ENCODE peak calls at places on chromosomes 1 and 21, in nine cellular contexts. N is foreskin keratinocyte; Y is AG04450; A is CD4-positive, alpha-beta T cell; J is A549; S is heart right ventricle; C is HL-60; M is psoas muscle; K is H9. G is an unnamed sample.

GRCh38 chr1:40694353-40694874 is 2.9 kb downstream of the NFYC start:
- DNase-seq in N (no peak), Y (no peak), A (no peak), J (no peak), S (no peak), C (no peak), M (no peak), K (no peak), G (no peak)

GRCh38 chr1:164706596-164706995 is 147.6 kb downstream of the PBX1 start:
- DNase-seq in N (no peak), Y (no peak), A (no peak), J (no peak), S (no peak), C (no peak), M (no peak), K (no peak), G (no peak)

GRCh38 chr1:45943185-45943584 is 139.8 kb downstream of the MAST2 start:
- DNase-seq in N (no peak), Y (no peak), A (no peak), J (no peak), S (no peak), C (no peak), M (no peak), K (no peak), G (no peak)

GRCh38 chr1:39695011-39695410 is 3.8 kb upstream of the HPCAL4 start:
- DNase-seq in N (no peak), Y (no peak), A (no peak), J (no peak), S (no peak), C (no peak), M (no peak), K (no peak), G (no peak)

GRCh38 chr1:212699104-212699838 is 369 bp downstream of the BATF3 start:
- DNase-seq in N (no peak), Y (no peak), A (peak), J (peak), S (peak), C (peak), M (peak), K (peak), G (peak)

GRCh38 chr21:31158789-31159581 is 120.7 kb upstream of the KRTAP19-8 start:
- DNase-seq in N (no peak), Y (no peak), A (no peak), J (no peak), S (no peak), C (peak), M (no peak), K (no peak), G (no peak)

GRCh38 chr1:61322008-61322744 is 239.8 kb downstream of the NFIA start:
- DNase-seq in N (peak), Y (no peak), A (no peak), J (no peak), S (no peak), C (no peak), M (no peak), K (no peak), G (no peak)

GRCh38 chr1:47760248-47760629 is 236.9 kb downstream of the TRABD2B start:
- DNase-seq in N (no peak), Y (no peak), A (no peak), J (no peak), S (no peak), C (no peak), M (no peak), K (no peak), G (no peak)

GRCh38 chr1:187942986-187943385 is 1114.2 kb downstream of the PLA2G4A start:
- DNase-seq in N (peak), Y (no peak), A (no peak), J (no peak), S (no peak), C (peak), M (no peak), K (no peak), G (no peak)

GRCh38 chr1:59367269-59368006 is 70.5 kb downstream of the FGGY start:
- DNase-seq in N (peak), Y (peak), A (no peak), J (no peak), S (peak), C (peak), M (peak), K (no peak), G (peak)

GRCh38 chr1:88773540-88774150 is 89.6 kb downstream of the PKN2 start:
- DNase-seq in N (peak), Y (peak), A (no peak), J (no peak), S (no peak), C (no peak), M (no peak), K (no peak), G (no peak)

GRCh38 chr1:107934573-107934972 is 30.4 kb downstream of the VAV3 start:
- DNase-seq in N (no peak), Y (no peak), A (no peak), J (no peak), S (no peak), C (no peak), M (no peak), K (no peak), G (no peak)

GRCh38 chr1:180975551-180975950 is 47.1 kb downstream of the STX6 start:
- DNase-seq in N (no peak), Y (no peak), A (no peak), J (no peak), S (no peak), C (peak), M (no peak), K (no peak), G (no peak)

GRCh38 chr1:2348346-2349275 is 42.7 kb downstream of the MORN1 start:
- DNase-seq in N (no peak), Y (no peak), A (no peak), J (no peak), S (peak), C (no peak), M (peak), K (no peak), G (no peak)

GRCh38 chr1:240295811-240296210 is 204.1 kb downstream of the FMN2 start:
- DNase-seq in N (no peak), Y (no peak), A (no peak), J (no peak), S (no peak), C (no peak), M (no peak), K (no peak), G (no peak)

GRCh38 chr1:183515002-183515689 is 42.8 kb downstream of the SMG7 start:
- DNase-seq in N (peak), Y (peak), A (no peak), J (peak), S (no peak), C (no peak), M (no peak), K (no peak), G (no peak)

GRCh38 chr1:36492491-36492890 is 9.8 kb upstream of the CSF3R start:
- DNase-seq in N (no peak), Y (no peak), A (no peak), J (no peak), S (no peak), C (no peak), M (no peak), K (no peak), G (no peak)

GRCh38 chr1:118304722-118305344 is 119.8 kb upstream of the SPAG17 start:
- DNase-seq in N (no peak), Y (no peak), A (no peak), J (no peak), S (no peak), C (no peak), M (no peak), K (no peak), G (no peak)

GRCh38 chr1:110200666-110201065 is 9.4 kb upstream of the KCNC4 start:
- DNase-seq in N (no peak), Y (no peak), A (no peak), J (no peak), S (no peak), C (no peak), M (no peak), K (no peak), G (no peak)

GRCh38 chr1:204072951-204073836 is at the start of gene SOX13:
- DNase-seq in N (peak), Y (peak), A (no peak), J (peak), S (peak), C (peak), M (peak), K (peak), G (peak)

GRCh38 chr1:227891223-227891954 is 56.3 kb downstream of the WNT9A start:
- DNase-seq in N (no peak), Y (no peak), A (no peak), J (no peak), S (no peak), C (no peak), M (peak), K (no peak), G (peak)

GRCh38 chr1:45327644-45328515 is 1.2 kb downstream of the HPDL start:
- DNase-seq in N (no peak), Y (no peak), A (no peak), J (no peak), S (no peak), C (peak), M (no peak), K (peak), G (no peak)

GRCh38 chr1:157968503-157968902 is 24.9 kb upstream of the KIRREL1 start:
- DNase-seq in N (peak), Y (peak), A (no peak), J (peak), S (no peak), C (no peak), M (peak), K (no peak), G (no peak)

GRCh38 chr1:16180291-16180824 is 24.5 kb upstream of the EPHA2 start:
- DNase-seq in N (no peak), Y (no peak), A (no peak), J (no peak), S (no peak), C (no peak), M (no peak), K (no peak), G (no peak)

GRCh38 chr1:119374208-119374877 is 5.8 kb downstream of the HAO2 start:
- DNase-seq in N (no peak), Y (no peak), A (no peak), J (peak), S (no peak), C (no peak), M (no peak), K (no peak), G (no peak)

GRCh38 chr1:44592208-44593145 is 81.8 kb downstream of the TMEM53 start:
- DNase-seq in N (no peak), Y (no peak), A (no peak), J (no peak), S (no peak), C (no peak), M (no peak), K (peak), G (no peak)

GRCh38 chr21:32426592-32427051 is 14.1 kb downstream of the EVA1C start:
- DNase-seq in N (no peak), Y (no peak), A (no peak), J (no peak), S (no peak), C (no peak), M (no peak), K (no peak), G (no peak)

GRCh38 chr1:35476099-35476674 is 81.0 kb downstream of the KIAA0319L start:
- DNase-seq in N (no peak), Y (no peak), A (no peak), J (no peak), S (no peak), C (no peak), M (no peak), K (no peak), G (no peak)

GRCh38 chr1:91578320-91579109 is 77.9 kb downstream of the CDC7 start:
- DNase-seq in N (no peak), Y (no peak), A (no peak), J (no peak), S (no peak), C (no peak), M (no peak), K (no peak), G (no peak)

GRCh38 chr1:76101534-76101933 is 27.0 kb downstream of the ST6GALNAC3 start:
- DNase-seq in N (no peak), Y (no peak), A (no peak), J (no peak), S (no peak), C (no peak), M (no peak), K (no peak), G (no peak)

GRCh38 chr1:172719066-172719627 is 60.2 kb downstream of the FASLG start:
- DNase-seq in N (peak), Y (no peak), A (no peak), J (no peak), S (no peak), C (no peak), M (no peak), K (no peak), G (no peak)

GRCh38 chr1:168202941-168203654 is 22.7 kb upstream of the SFT2D2 start:
- DNase-seq in N (peak), Y (no peak), A (no peak), J (no peak), S (no peak), C (no peak), M (no peak), K (no peak), G (no peak)

GRCh38 chr1:87335175-87335992 is 6.7 kb downstream of the LMO4 start:
- DNase-seq in N (no peak), Y (no peak), A (peak), J (peak), S (peak), C (peak), M (peak), K (peak), G (peak)
- H3K27ac ChIP-seq in N (peak), Y (peak), A (no peak), J (peak), S (peak), C (peak), M (peak), K (no peak), G (peak)

GRCh38 chr21:15022608-15023261 is 42.1 kb downstream of the NRIP1 start:
- DNase-seq in N (peak), Y (no peak), A (no peak), J (no peak), S (no peak), C (no peak), M (no peak), K (no peak), G (no peak)
- TF ChIP-seq CTCF in N (peak), Y (peak), A (no peak), J (no peak), S (no peak), C (no peak), M (peak), K (no peak), G (no peak)

GRCh38 chr21:42929969-42930368 is 4.5 kb upstream of the ERVH48-1 start:
- DNase-seq in N (no peak), Y (no peak), A (no peak), J (no peak), S (no peak), C (no peak), M (no peak), K (no peak), G (no peak)

GRCh38 chr21:42931560-42932235 is 6.3 kb upstream of the ERVH48-1 start:
- DNase-seq in N (no peak), Y (no peak), A (no peak), J (no peak), S (no peak), C (no peak), M (no peak), K (no peak), G (no peak)
- H3K27ac ChIP-seq in N (no peak), Y (no peak), A (no peak), J (no peak), S (no peak), C (no peak), M (no peak), K (no peak), G (no peak)

GRCh38 chr1:113675299-113675698 is 84.0 kb downstream of the PHTF1 start:
- DNase-seq in N (no peak), Y (no peak), A (no peak), J (no peak), S (no peak), C (no peak), M (no peak), K (no peak), G (no peak)

GRCh38 chr1:113674591-113674990 is 84.7 kb downstream of the PHTF1 start:
- DNase-seq in N (no peak), Y (no peak), A (no peak), J (peak), S (no peak), C (no peak), M (no peak), K (no peak), G (no peak)

GRCh38 chr1:113670650-113671049 is 88.6 kb downstream of the PHTF1 start:
- DNase-seq in N (no peak), Y (no peak), A (no peak), J (no peak), S (no peak), C (no peak), M (no peak), K (no peak), G (no peak)

GRCh38 chr1:113672491-113672890 is 86.8 kb downstream of the PHTF1 start:
- DNase-seq in N (no peak), Y (no peak), A (no peak), J (no peak), S (no peak), C (no peak), M (no peak), K (no peak), G (no peak)

GRCh38 chr1:113669988-113670387 is 89.3 kb downstream of the PHTF1 start:
- DNase-seq in N (no peak), Y (no peak), A (no peak), J (no peak), S (no peak), C (no peak), M (no peak), K (no peak), G (no peak)
- TF ChIP-seq CTCF in N (no peak), Y (no peak), A (no peak), J (no peak), S (no peak), C (no peak), M (no peak), K (no peak), G (no peak)

G was measured in stomach.